ENCODE peak calls at places on chromosomes 13 and 19, in five cellular contexts. V is hypothalamus; F is stimulated activated CD8-positive, alpha-beta memory T cell treated with anti-CD3 and anti-CD28 coated beads, Interleukin-7, amount 100 ng/mL, for 1 hour; M is HCT116; X is NCI-H446. D is an unnamed sample.

GRCh38 chr13:70347947-70348620 is 239.8 kb upstream of the KLHL1 start:
- DNase-seq in X (no peak), M (no peak), F (no peak), V (no peak), D (no peak)

GRCh38 chr13:20128459-20128927 is 32.4 kb downstream of the GJA3 start:
- DNase-seq in F (no peak), X (no peak), V (no peak), M (no peak), D (no peak)

GRCh38 chr13:26022538-26023292 is 29.1 kb downstream of the SHISA2 start:
- DNase-seq in F (no peak), M (no peak), X (peak), V (no peak), D (peak)

GRCh38 chr13:94595006-94595942 is 678 bp downstream of the TGDS start:
- DNase-seq in X (no peak), V (no peak), M (no peak), F (no peak), D (no peak)

GRCh38 chr13:73268306-73268705 is 209.5 kb downstream of the KLF5 start:
- DNase-seq in F (no peak), M (no peak), V (no peak), X (no peak), D (no peak)

GRCh38 chr19:28737021-28737525 is 475.9 kb downstream of the UQCRFS1 start:
- DNase-seq in V (no peak), F (no peak), X (no peak), M (no peak), D (no peak)

GRCh38 chr19:17737690-17738153 is 13.6 kb upstream of the FCHO1 start:
- DNase-seq in V (no peak), M (no peak), X (no peak), F (no peak), D (no peak)

GRCh38 chr13:24053505-24054251 is 106.8 kb upstream of the SPATA13 start:
- DNase-seq in X (peak), M (peak), F (peak), V (peak), D (peak)

GRCh38 chr13:23289917-23290357 is 109.2 kb downstream of the SGCG start:
- DNase-seq in V (no peak), X (peak), F (no peak), M (no peak), D (no peak)

GRCh38 chr13:22252281-22252830 is 581.5 kb downstream of the FGF9 start:
- DNase-seq in X (no peak), M (no peak), F (no peak), V (no peak), D (no peak)

GRCh38 chr13:50609016-50609415 is 234.5 kb downstream of the DLEU7 start:
- DNase-seq in V (no peak), M (no peak), X (no peak), F (no peak), D (no peak)

GRCh38 chr13:73168993-73169401 is 110.2 kb downstream of the KLF5 start:
- DNase-seq in X (no peak), V (no peak), M (no peak), F (no peak), D (no peak)

GRCh38 chr13:57253551-57253950 is 86.6 kb downstream of the PRR20E start:
- DNase-seq in X (no peak), V (no peak), M (no peak), F (no peak), D (no peak)

GRCh38 chr19:55405638-55406037 is 1.9 kb downstream of the UBE2S start:
- DNase-seq in F (no peak), V (no peak), M (no peak), X (no peak), D (no peak)

GRCh38 chr13:107079423-107080099 is 511.6 kb upstream of the ARGLU1 start:
- DNase-seq in F (no peak), V (no peak), M (no peak), X (peak), D (no peak)

GRCh38 chr13:23588576-23589141 is 18.4 kb downstream of the TNFRSF19 start:
- DNase-seq in F (no peak), X (no peak), M (no peak), V (no peak), D (no peak)

GRCh38 chr13:113805431-113806103 is 46.5 kb downstream of the TMEM255B start:
- DNase-seq in X (no peak), F (no peak), V (no peak), M (no peak), D (no peak)

GRCh38 chr19:35741216-35741541 is 1.1 kb downstream of the IGFLR1 start:
- DNase-seq in M (no peak), V (no peak), X (no peak), F (no peak), D (no peak)

GRCh38 chr13:32141462-32141861 is 109.9 kb downstream of the FRY start:
- DNase-seq in F (no peak), M (no peak), X (no peak), V (no peak), D (no peak)

GRCh38 chr19:37218592-37218935 is 550 bp downstream of the ZNF383 start:
- DNase-seq in F (no peak), M (no peak), X (no peak), V (no peak), D (no peak)

GRCh38 chr19:30664358-30665058 is 292.3 kb downstream of the ZNF536 start:
- DNase-seq in F (no peak), M (no peak), X (peak), V (no peak), D (no peak)

GRCh38 chr13:24328145-24328544 is 18.8 kb downstream of the C1QTNF9 start:
- DNase-seq in V (no peak), M (no peak), X (no peak), F (no peak), D (no peak)

GRCh38 chr13:110876592-110876991 is 38.3 kb downstream of the ANKRD10 start:
- DNase-seq in M (no peak), V (no peak), F (no peak), X (no peak), D (no peak)

GRCh38 chr19:16778796-16779411 is 50.3 kb upstream of the SIN3B start:
- DNase-seq in V (no peak), F (peak), M (peak), X (peak), D (peak)

D was measured in Panc1.